ENCODE peak calls at places on chromosome 3, in eight cellular contexts. P is GF-D8; W is HFFc6; S is SJSA1; H is HTR-8/SVneo; V is COR-L47; N is cardiac fibroblast; L is activated T-helper 1 cell treated with anti-CD3 and anti-CD28 coated beads, Interleukin-12 subunit alpha, Interleukin-12 subunit beta, Interleukin-2, Interleukin-4 antibody, amounts not matched to agents 30 ng/mL and 10 ng/mL and 1 ng/mL, durations not matched to agents 14 hours and 24 hours and 36 hours. Y is an unnamed sample.

GRCh38 chr3:30044515-30044914 is 561.9 kb upstream of the TGFBR2 start:
- DNase-seq in P (no peak), W (no peak), S (no peak), H (no peak), V (no peak), N (no peak), L (no peak), Y (no peak)

GRCh38 chr3:152280539-152280938 is 11.8 kb downstream of the MBNL1 start:
- DNase-seq in P (no peak), W (no peak), S (no peak), H (no peak), V (no peak), N (no peak), L (no peak), Y (no peak)

GRCh38 chr3:10391391-10391790 is 70.5 kb upstream of the SEC13 start:
- DNase-seq in P (no peak), W (no peak), S (no peak), H (no peak), V (peak), N (no peak), L (no peak), Y (no peak)

GRCh38 chr3:197308591-197308990 is 10.2 kb upstream of the DLG1 start:
- DNase-seq in P (no peak), W (peak), S (no peak), H (no peak), V (no peak), N (peak), L (no peak), Y (no peak)

GRCh38 chr3:137770066-137770805 is 6.1 kb downstream of the SOX14 start:
- DNase-seq in P (no peak), W (no peak), S (no peak), H (no peak), V (no peak), N (no peak), L (no peak), Y (no peak)

GRCh38 chr3:194404365-194405140 is 5.5 kb upstream of the GP5 start:
- DNase-seq in P (no peak), W (peak), S (no peak), H (peak), V (peak), N (peak), L (no peak), Y (peak)

GRCh38 chr3:170040283-170040907 is 2.6 kb downstream of the GPR160 start:
- DNase-seq in P (no peak), W (no peak), S (no peak), H (no peak), V (no peak), N (no peak), L (no peak), Y (no peak)

GRCh38 chr3:47416041-47416440 is 35.2 kb downstream of the PTPN23 start:
- DNase-seq in P (no peak), W (no peak), S (no peak), H (no peak), V (no peak), N (no peak), L (no peak), Y (no peak)

GRCh38 chr3:141530133-141530768 is 43.4 kb downstream of the RASA2 start:
- DNase-seq in P (peak), W (peak), S (no peak), H (no peak), V (no peak), N (peak), L (no peak), Y (peak)

GRCh38 chr3:30657914-30658313 is 51.5 kb downstream of the TGFBR2 start:
- DNase-seq in P (no peak), W (peak), S (no peak), H (no peak), V (no peak), N (no peak), L (no peak), Y (no peak)

GRCh38 chr3:60579734-60580133 is 671.5 kb downstream of the FHIT start:
- DNase-seq in P (no peak), W (peak), S (no peak), H (no peak), V (no peak), N (peak), L (no peak), Y (peak)

GRCh38 chr3:105516972-105517371 is 150.3 kb downstream of the ALCAM start:
- DNase-seq in P (no peak), W (no peak), S (no peak), H (no peak), V (no peak), N (peak), L (no peak), Y (no peak)

GRCh38 chr3:134846084-134846483 is 51.0 kb downstream of the EPHB1 start:
- DNase-seq in P (no peak), W (no peak), S (no peak), H (no peak), V (no peak), N (no peak), L (no peak), Y (no peak)

GRCh38 chr3:184565421-184566211 is 4.0 kb downstream of the EPHB3 start:
- DNase-seq in P (no peak), W (peak), S (peak), H (peak), V (peak), N (peak), L (no peak), Y (peak)

GRCh38 chr3:10557783-10558373 is 52.5 kb upstream of the ATP2B2 start:
- DNase-seq in P (no peak), W (peak), S (no peak), H (peak), V (no peak), N (peak), L (no peak), Y (peak)

GRCh38 chr3:10223676-10224639 is 24.3 kb upstream of the TATDN2 start:
- DNase-seq in P (peak), W (no peak), S (no peak), H (no peak), V (no peak), N (no peak), L (peak), Y (no peak)

GRCh38 chr3:10345911-10346310 is 25.0 kb upstream of the SEC13 start:
- DNase-seq in P (no peak), W (no peak), S (no peak), H (no peak), V (no peak), N (no peak), L (no peak), Y (no peak)

GRCh38 chr3:146390967-146391366 is 78.4 kb downstream of the PLSCR2 start:
- DNase-seq in P (no peak), W (peak), S (no peak), H (no peak), V (no peak), N (peak), L (no peak), Y (peak)

GRCh38 chr3:25045291-25045690 is 382.8 kb upstream of the RARB start:
- DNase-seq in P (no peak), W (no peak), S (peak), H (no peak), V (no peak), N (no peak), L (no peak), Y (no peak)

GRCh38 chr3:146543461-146544012 is 870 bp downstream of the PLSCR1 start:
- DNase-seq in P (peak), W (no peak), S (no peak), H (no peak), V (no peak), N (peak), L (no peak), Y (no peak)

GRCh38 chr3:21638488-21638887 is 112.5 kb downstream of the ZNF385D start:
- DNase-seq in P (no peak), W (no peak), S (no peak), H (no peak), V (no peak), N (peak), L (no peak), Y (no peak)

GRCh38 chr3:51500632-51501131 is 867 bp upstream of the DCAF1 start:
- DNase-seq in P (no peak), W (no peak), S (no peak), H (no peak), V (no peak), N (no peak), L (no peak), Y (no peak)

GRCh38 chr3:171898192-171898591 is 55.0 kb downstream of the TMEM212 start:
- DNase-seq in P (no peak), W (no peak), S (no peak), H (no peak), V (no peak), N (no peak), L (no peak), Y (no peak)

GRCh38 chr3:46908294-46908985 is 30.9 kb downstream of the PTH1R start:
- DNase-seq in P (no peak), W (peak), S (no peak), H (no peak), V (no peak), N (peak), L (no peak), Y (no peak)

GRCh38 chr3:167095976-167096375 is 284.1 kb downstream of the ZBBX start:
- DNase-seq in P (no peak), W (no peak), S (no peak), H (no peak), V (no peak), N (no peak), L (no peak), Y (no peak)

GRCh38 chr3:122533931-122534334 is 19.2 kb upstream of the KPNA1 start:
- DNase-seq in P (peak), W (peak), S (peak), H (peak), V (no peak), N (peak), L (peak), Y (peak)

GRCh38 chr3:170751083-170751893 is 118.7 kb downstream of the RPL22L1 start:
- DNase-seq in P (no peak), W (peak), S (peak), H (peak), V (no peak), N (peak), L (no peak), Y (peak)

GRCh38 chr3:114179575-114179974 is 723 bp upstream of the DRD3 start:
- DNase-seq in P (no peak), W (peak), S (no peak), H (no peak), V (peak), N (peak), L (no peak), Y (peak)

GRCh38 chr3:13792512-13793347 is 87.1 kb downstream of the WNT7A start:
- DNase-seq in P (no peak), W (no peak), S (no peak), H (no peak), V (no peak), N (no peak), L (no peak), Y (no peak)

GRCh38 chr3:189170559-189170958 is 1.2 kb upstream of the TPRG1 start:
- DNase-seq in P (no peak), W (no peak), S (no peak), H (no peak), V (no peak), N (peak), L (no peak), Y (no peak)